ENCODE peak calls at places on chromosomes 11 and 22, in eight cellular contexts. L, K, F, W, X, S, G and V are unnamed samples. For H3K27me3 and H3K4me1, the result is how much of the 10 kb centered on the place peaks cover.

GRCh38 chr11:128069665-128070064 is 517.7 kb downstream of the ETS1 start:
- DNase-seq in W (no peak), F (no peak), L (no peak), K (no peak), X (no peak), S (no peak), G (no peak), V (no peak)

GRCh38 chr22:23834830-23835772 is 3.7 kb downstream of the DERL3 start:
- DNase-seq in K (no peak), G (peak), X (peak), S (peak), L (no peak), W (no peak), F (no peak), V (no peak)

GRCh38 chr11:29452131-29452530 is 564.7 kb downstream of the KCNA4 start:
- DNase-seq in F (no peak), L (peak), W (no peak), G (no peak), S (no peak), K (peak), X (no peak), V (no peak)

GRCh38 chr11:48098024-48098423 is 117.7 kb downstream of the PTPRJ start:
- DNase-seq in K (no peak), G (no peak), S (no peak), L (no peak), X (no peak), F (no peak), W (no peak), V (no peak)

GRCh38 chr11:127385071-127385470 is 384.5 kb upstream of the KIRREL3 start:
- DNase-seq in G (no peak), F (no peak), L (no peak), S (no peak), K (no peak), X (no peak), W (no peak), V (no peak)

GRCh38 chr22:39169797-39170466 is 17.5 kb upstream of the CBX7 start:
- DNase-seq in L (no peak), X (no peak), W (no peak), F (no peak), K (no peak), S (no peak), G (no peak), V (no peak)

GRCh38 chr22:44613196-44613595 is 88.8 kb upstream of the PRR5 start:
- DNase-seq in K (no peak), X (no peak), S (no peak), W (no peak), G (no peak), F (no peak), L (no peak), V (no peak)

GRCh38 chr11:60918941-60919275 is 5.0 kb downstream of the TMEM109 start:
- DNase-seq in W (no peak), F (no peak), S (no peak), L (peak), G (no peak), K (peak), X (no peak), V (no peak)

GRCh38 chr11:89355649-89356048 is 135.5 kb downstream of the NOX4 start:
- DNase-seq in G (no peak), K (peak), X (no peak), F (no peak), L (no peak), W (no peak), S (no peak), V (no peak)

GRCh38 chr11:34823197-34823596 is 93.0 kb downstream of the APIP start:
- DNase-seq in S (no peak), G (no peak), X (no peak), W (no peak), F (no peak), K (no peak), L (no peak), V (no peak)

GRCh38 chr11:44564653-44565007 is 833 bp upstream of the CD82 start:
- DNase-seq in F (no peak), X (peak), W (no peak), L (peak), K (peak), G (peak), S (peak), V (peak)

GRCh38 chr11:57357827-57358226 is 19.7 kb downstream of the P2RX3 start:
- DNase-seq in F (no peak), W (no peak), X (no peak), K (no peak), L (peak), G (no peak), S (no peak), V (peak)

GRCh38 chr11:44083906-44084305 is 11.6 kb upstream of the EXT2 start:
- DNase-seq in F (no peak), X (no peak), L (no peak), G (no peak), K (no peak), W (no peak), S (no peak), V (no peak)

GRCh38 chr22:17077255-17077654 is 7.5 kb upstream of the IL17RA start:
- DNase-seq in K (peak), S (no peak), L (peak), W (no peak), F (no peak), X (no peak), G (no peak), V (no peak)

GRCh38 chr11:20355221-20356219 is 8.0 kb upstream of the HTATIP2 start:
- DNase-seq in X (peak), K (no peak), W (peak), F (no peak), G (no peak), S (no peak), L (peak), V (no peak)

GRCh38 chr11:19027829-19028595 is 32.5 kb downstream of the MRGPRX2 start:
- DNase-seq in K (peak), X (no peak), F (no peak), G (no peak), L (peak), S (no peak), W (no peak), V (no peak)

GRCh38 chr22:48498526-48499331 is 1328.9 kb downstream of the BRD1 start:
- DNase-seq in W (no peak), S (no peak), K (no peak), L (no peak), G (no peak), X (no peak), F (no peak), V (no peak)

GRCh38 chr11:117633976-117634755 is 162.8 kb downstream of the DSCAML1 start:
- DNase-seq in F (no peak), L (no peak), W (no peak), K (no peak), G (no peak), S (no peak), X (no peak), V (no peak)

GRCh38 chr11:10294289-10294953 is 402 bp upstream of the SBF2 start:
- DNase-seq in W (peak), G (peak), S (peak), L (peak), K (no peak), X (peak), F (no peak), V (peak)

GRCh38 chr11:3942956-3943497 is 87.6 kb downstream of the STIM1 start:
- DNase-seq in S (no peak), G (no peak), K (no peak), W (no peak), X (no peak), L (no peak), F (no peak), V (no peak)

GRCh38 chr22:47014946-47015345 is 252.5 kb downstream of the TBC1D22A start:
- DNase-seq in F (no peak), W (no peak), L (no peak), K (no peak), G (no peak), X (peak), S (no peak), V (no peak)

GRCh38 chr22:41431656-41432055 is 14.9 kb downstream of the TOB2 start:
- DNase-seq in K (no peak), F (no peak), S (no peak), W (no peak), L (no peak), X (no peak), G (no peak), V (no peak)

GRCh38 chr11:103636232-103636631 is 400.2 kb upstream of the DDI1 start:
- DNase-seq in X (no peak), S (no peak), F (no peak), L (no peak), K (no peak), G (no peak), W (no peak), V (no peak)

GRCh38 chr22:27573992-27574391 is 227.6 kb downstream of the MN1 start:
- DNase-seq in K (no peak), L (peak), W (no peak), F (no peak), G (no peak), S (no peak), X (no peak), V (no peak)

DNA sequence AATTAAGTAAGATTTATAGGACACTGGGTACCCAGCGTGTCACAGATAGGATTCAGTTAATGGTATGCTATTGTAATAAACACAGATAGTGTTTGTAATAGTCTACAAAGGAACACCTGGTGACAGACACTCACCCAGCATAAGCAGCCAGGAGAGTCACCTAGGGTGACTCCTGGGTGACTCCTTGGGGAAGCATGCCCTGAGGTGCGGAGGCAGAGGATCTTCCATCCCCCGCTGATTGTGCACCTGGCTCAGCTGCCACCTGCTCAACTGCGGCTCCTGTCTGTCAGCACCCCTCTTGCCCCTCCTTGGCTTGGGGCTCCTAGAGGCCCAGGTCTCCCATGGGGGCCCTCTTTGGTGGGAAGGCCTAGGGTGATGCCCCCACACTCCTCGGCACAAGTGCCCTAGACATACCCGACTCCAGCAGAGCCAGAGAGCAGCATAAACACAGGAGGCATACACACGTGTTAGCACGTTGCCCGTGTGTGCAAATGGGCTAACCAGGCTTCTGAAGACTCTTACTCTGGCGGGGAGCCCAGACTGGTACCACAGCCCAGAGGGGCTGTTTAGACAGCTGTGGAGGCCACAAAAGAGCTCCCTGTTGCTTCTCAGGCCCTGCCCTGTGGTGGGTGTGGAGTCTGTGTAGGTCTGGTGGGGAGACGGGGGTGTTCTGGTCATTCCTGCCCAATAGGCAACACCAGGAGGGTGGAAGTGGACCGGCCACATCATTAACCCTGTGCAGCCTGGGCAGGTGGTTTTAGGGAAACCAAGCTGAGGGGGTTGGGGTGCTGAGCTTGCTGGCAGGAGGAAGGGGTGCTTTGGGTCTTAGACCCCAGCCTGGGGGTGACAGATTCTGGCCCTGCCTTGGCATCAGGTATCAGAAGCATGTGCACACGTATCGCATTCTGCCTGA is 3.0 kb downstream of the INPPL1 start:
- DNase-seq in L (peak), F (no peak), G (no peak), X (no peak), K (no peak), W (no peak), S (no peak), V (no peak)
- H3K27ac ChIP-seq in L (no peak), F (no peak), G (no peak), X (no peak), K (no peak), W (no peak), S (no peak), V (no peak)

DNA sequence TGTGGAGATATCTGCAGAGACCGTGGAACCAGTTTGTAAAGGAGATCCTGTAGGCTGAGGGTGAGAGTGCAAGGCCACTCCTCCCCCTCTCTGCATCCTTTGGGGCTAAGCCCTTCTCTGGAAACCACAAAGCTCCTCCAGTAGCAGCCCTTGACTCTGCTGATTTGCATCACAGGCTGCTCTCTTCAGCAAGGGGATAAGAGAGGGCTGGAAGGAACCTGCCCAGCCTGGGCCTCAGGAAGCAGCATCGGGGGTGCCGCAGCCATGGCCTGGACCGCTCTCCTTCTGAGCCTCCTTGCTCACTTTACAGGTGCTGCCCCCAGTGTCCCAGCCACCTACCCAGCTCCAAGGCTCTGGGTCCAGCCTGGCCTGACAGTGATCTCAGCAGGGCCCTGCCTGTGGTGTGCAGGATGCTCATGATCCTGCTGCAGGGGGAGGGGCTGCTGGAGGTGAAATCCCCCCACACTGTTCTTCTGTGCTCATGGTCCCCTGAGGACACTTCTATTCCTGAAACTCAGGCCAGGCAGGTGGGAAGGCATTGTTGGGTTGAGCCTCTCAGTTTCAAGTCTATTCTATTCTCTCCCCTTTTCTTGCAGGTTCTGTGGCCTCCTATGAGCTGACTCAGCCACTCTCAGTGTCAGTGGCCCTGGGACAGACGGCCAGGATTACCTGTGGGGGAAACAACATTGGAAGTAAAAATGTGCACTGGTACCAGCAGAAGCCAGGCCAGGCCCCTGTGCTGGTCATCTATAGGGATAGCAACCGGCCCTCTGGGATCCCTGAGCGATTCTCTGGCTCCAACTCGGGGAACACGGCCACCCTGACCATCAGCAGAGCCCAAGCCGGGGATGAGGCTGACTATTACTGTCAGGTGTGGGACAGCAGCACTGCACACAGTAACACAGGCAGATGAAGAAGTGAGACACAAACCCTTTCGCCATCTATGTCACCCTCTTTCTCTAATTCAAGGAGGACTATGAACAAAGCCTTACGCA is 68.5 kb upstream of the IGLL5 start:
- DNase-seq in X (peak), L (no peak), G (no peak), W (no peak), S (no peak), F (no peak), K (no peak), V (no peak)
- H3K27me3 ChIP-seq in X (under half), L (under half), G (half or more), W (under half), S (under half), F (under half), K (under half), V (under half)

DNA sequence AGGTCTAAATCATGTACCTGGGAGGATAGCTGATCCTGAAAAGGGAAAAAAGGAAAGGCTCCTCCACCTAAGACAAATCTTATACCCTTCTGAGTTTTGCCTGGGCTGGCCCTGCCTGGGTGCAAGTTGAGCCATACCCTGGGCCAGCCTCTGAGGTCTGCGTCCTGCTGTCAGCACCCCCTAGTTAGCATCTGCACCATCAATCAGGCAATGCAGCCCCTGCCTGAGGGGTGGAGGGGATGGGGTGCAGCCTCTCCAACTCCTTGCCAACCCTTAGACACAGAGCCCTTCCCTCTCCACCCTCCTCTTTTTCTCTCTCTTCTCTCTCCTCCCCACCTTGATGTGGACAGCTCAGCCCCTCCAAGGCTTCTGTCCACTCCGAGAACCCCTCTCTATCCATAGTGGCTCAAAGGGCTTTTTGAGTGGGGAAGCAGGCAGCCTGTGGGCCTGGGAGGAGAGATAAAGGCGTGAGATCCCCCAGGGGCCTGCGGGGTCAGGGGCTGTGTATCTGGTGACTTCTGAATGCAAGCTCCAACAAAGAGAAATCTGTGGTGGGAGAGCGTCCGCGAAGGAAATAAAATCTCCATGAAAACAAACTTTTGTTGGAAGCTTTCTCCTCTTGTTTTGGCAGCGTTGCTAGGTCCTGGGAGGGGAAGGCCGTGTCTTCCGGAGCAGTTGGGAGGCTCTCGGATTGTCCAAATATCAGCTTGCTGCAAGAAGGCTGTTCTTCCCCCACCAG is 50.1 kb downstream of the PKNOX2 start:
- DNase-seq in S (no peak), K (no peak), G (peak), F (no peak), L (no peak), X (no peak), W (no peak), V (no peak)
- H3K4me1 ChIP-seq in S (under half), K (under half), G (under half), F (under half), L (under half), X (under half), W (under half), V (under half)

GRCh38 chr11:85109141-85109540 is 518.0 kb downstream of the DLG2 start:
- DNase-seq in L (no peak), K (no peak), W (no peak), F (no peak), X (no peak), S (no peak), G (no peak), V (no peak)
- H3K27ac ChIP-seq in L (no peak), K (no peak), W (no peak), F (no peak), X (no peak), S (no peak), G (no peak), V (no peak)